ENCODE peak calls at places on chromosomes 5 and 9, in seven cellular contexts. C, U, K, P, E, Y and G are unnamed samples. For H3K4me1, the result is how much of the 10 kb centered on the place peaks cover.

GRCh38 chr9:81687521-81688261 is 1.7 kb downstream of the TLE1 start:
- DNase-seq in C (peak), Y (peak), P (peak), U (peak), E (peak), K (no peak), G (peak)

GRCh38 chr5:102664946-102665345 is 90.2 kb upstream of the PAM start:
- DNase-seq in K (no peak), U (no peak), Y (no peak), P (peak), E (no peak), C (no peak), G (no peak)

GRCh38 chr5:156675402-156675801 is 174.7 kb upstream of the PPP1R2B start:
- DNase-seq in Y (no peak), E (no peak), U (no peak), C (no peak), P (peak), K (no peak), G (no peak)

GRCh38 chr9:133813749-133814585 is 75.8 kb upstream of the SARDH start:
- DNase-seq in K (no peak), C (no peak), U (peak), E (peak), P (no peak), Y (no peak), G (no peak)

GRCh38 chr5:140966293-140967225 is at the start of gene PCDHAC2:
- DNase-seq in C (peak), U (peak), P (peak), E (peak), K (no peak), Y (peak), G (peak)

GRCh38 chr9:133693116-133693515 is 45.0 kb downstream of the SARDH start:
- DNase-seq in K (no peak), C (no peak), P (no peak), E (no peak), U (no peak), Y (no peak), G (no peak)

GRCh38 chr9:16337322-16338029 is 533.0 kb downstream of the BNC2 start:
- DNase-seq in U (no peak), K (no peak), C (no peak), E (peak), Y (peak), P (peak), G (no peak)

GRCh38 chr5:96649251-96649937 is 12.8 kb upstream of the CAST start:
- DNase-seq in K (no peak), E (no peak), U (no peak), Y (no peak), P (no peak), C (no peak), G (no peak)

GRCh38 chr5:10838038-10838437 is 77.0 kb upstream of the DAP start:
- DNase-seq in K (no peak), U (no peak), C (no peak), E (peak), Y (no peak), P (no peak), G (no peak)

GRCh38 chr5:78005021-78005785 is 229.1 kb upstream of the TBCA start:
- DNase-seq in C (no peak), P (no peak), Y (no peak), K (no peak), U (no peak), E (no peak), G (no peak)

GRCh38 chr9:134598884-134599245 is 42.7 kb upstream of the COL5A1 start:
- DNase-seq in C (no peak), P (no peak), Y (no peak), E (no peak), K (no peak), U (no peak), G (no peak)

GRCh38 chr5:128532776-128533175 is 5.3 kb downstream of the FBN2 start:
- DNase-seq in Y (no peak), C (no peak), E (peak), U (no peak), K (no peak), P (peak), G (no peak)

GRCh38 chr9:93468763-93469456 is 15.5 kb upstream of the FAM120AOS start:
- DNase-seq in Y (no peak), P (peak), U (no peak), K (no peak), C (no peak), E (no peak), G (no peak)
- H3K4me1 ChIP-seq in Y (half or more), P (under half), U (half or more), K (under half), C (under half), E (half or more), G (half or more)

DNA sequence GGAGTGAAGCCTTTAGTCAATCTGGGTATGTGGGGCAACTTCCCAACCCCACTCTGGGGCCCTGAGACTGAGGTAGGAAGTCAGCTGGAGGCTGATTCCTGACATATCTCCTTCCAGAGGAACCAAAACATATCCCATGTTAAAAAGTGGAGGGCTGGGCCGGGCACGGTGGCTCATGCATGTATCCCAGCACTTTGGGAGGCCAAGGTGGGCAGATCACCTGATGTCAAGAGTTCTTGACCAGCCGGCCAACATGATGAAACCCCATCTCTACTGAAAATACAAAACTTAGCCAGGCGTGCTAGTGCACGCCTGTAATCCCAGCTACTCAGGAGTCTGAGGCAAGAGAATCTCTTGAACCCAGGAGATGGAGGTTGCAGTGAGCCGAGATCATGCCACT is 44.0 kb downstream of the CXXC5 start:
- DNase-seq in P (no peak), C (no peak), K (no peak), E (no peak), U (no peak), Y (no peak), G (no peak)
- H3K4me1 ChIP-seq in P (half or more), C (under half), K (under half), E (under half), U (half or more), Y (under half), G (under half)

DNA sequence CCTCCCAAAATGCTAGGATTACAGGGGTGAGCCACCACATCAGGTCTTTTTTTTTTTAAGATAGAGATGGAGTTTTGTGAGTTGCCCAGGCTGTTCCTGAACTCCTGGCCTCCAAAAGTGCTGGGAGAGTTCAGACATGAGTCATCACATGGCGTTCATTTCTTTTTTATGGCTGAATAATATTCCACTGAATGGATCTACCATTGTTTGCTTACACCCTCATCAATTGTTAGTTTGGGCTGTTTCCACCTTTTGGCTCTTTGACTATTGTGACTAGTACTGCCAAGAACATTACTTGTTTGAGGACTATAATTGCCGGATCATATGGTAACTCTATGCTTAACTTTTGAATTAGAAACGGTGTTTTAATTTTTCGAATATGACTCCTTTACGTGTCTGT is 787 bp upstream of the N4BP3 start:
- DNase-seq in C (no peak), E (no peak), P (no peak), K (no peak), U (no peak), Y (no peak), G (no peak)
- H3K4me1 ChIP-seq in C (under half), E (under half), P (under half), K (under half), U (under half), Y (under half), G (under half)

GRCh38 chr9:131263701-131264100 is 12.6 kb downstream of the FAM78A start:
- DNase-seq in C (no peak), Y (no peak), K (no peak), P (no peak), U (no peak), E (no peak), G (no peak)
- H3K4me1 ChIP-seq in C (under half), Y (under half), K (under half), P (under half), U (under half), E (under half), G (under half)

DNA sequence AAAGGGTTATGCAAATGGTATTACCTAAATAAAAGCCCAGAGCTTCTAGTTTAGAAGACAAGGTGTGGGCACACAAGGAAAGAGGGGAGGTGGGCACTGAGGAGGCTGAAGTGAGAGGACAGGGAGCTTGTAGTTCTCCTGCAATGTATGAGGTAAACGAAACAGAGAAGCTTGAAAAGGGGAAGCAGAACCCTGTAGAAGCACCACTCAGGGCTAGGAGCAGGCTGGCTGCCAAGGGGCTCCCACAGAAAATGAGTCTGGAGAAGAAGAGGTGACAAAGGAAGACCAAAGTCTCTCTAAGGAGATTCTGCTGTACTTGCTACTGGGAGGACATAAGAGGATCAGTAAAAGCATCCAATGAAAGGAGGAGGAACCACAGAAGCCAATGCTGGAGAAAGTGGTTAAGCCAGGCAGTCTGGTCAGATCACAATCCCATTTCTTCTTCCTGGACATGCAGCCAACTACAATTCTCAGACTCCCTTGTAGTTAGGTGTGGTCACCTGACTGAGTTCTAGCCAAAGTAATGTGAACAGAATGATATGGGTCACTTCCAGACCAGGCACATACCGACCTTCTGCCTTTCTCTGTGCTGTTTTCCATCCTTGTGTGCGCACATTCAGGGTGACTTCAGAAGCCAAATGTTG is 174.5 kb upstream of the MAP3K1 start:
- DNase-seq in E (peak), C (no peak), Y (no peak), P (no peak), K (no peak), U (peak), G (peak)
- H3K4me1 ChIP-seq in E (under half), C (under half), Y (under half), P (under half), K (under half), U (half or more), G (under half)

DNA sequence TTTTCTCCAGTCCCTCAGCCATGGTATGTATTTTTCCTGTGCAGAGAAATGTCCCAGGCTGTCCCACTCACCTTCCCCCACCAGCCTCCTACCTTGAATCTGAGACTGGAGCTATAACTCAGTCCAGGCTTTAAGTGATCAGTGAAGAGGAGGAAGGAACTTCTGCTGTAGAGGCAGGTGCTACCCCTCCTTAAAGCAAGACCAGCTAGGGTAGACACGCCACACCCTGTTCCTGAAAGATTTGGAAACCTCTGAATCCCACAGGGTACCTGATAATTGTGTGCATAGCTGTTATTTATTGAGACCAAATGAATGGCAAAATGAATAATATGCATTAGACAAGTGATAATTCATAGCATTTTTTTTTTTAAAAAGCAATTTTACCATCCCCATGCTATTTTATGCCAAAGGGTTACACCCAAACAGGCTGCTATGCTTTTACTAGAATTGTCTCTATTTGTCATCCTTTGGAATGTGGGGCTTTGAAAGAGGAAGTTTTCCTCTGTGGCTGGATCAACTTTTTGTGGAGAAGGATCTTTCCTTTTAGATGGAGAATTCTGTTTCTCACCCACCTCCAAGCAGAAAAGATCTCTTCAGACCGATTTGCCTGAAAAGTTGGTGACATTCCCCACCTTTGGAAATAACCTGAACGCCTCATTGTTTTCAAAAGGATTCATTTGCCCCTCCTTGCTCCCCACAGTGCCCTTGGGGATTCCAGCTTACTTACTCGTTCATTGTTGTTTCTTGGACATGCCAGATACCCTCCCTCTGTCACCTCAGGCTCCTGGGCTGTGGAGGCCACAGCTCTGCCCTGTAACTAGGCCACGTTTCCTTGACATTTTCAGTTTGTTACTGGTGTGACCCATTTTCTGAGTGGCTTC is 248.8 kb downstream of the NR3C1 start:
- DNase-seq in U (no peak), E (no peak), P (peak), Y (no peak), C (no peak), K (no peak), G (no peak)
- H3K4me1 ChIP-seq in U (under half), E (under half), P (under half), Y (under half), C (under half), K (under half), G (under half)